ENCODE peak calls at places on chromosomes 4 and X, in ten cellular contexts. F, M, S, X, Z, U, Q, J, V and A are unnamed samples.
A peak's percentile ranks its signal among the peaks of the same experiment; 100 is the strongest.

GRCh38 chr4:130600706-130601105 is 1504.8 kb downstream of the C4orf33 start:
- DNase-seq in V (no peak), M (no peak), X (no peak), J (no peak), U (no peak), F (no peak), Z (no peak), S (no peak), Q (no peak), A (no peak)

GRCh38 chrX:49037883-49038475 is 5.2 kb downstream of the TFE3 start:
- DNase-seq in U (no peak), Z (no peak), X (no peak), F (no peak), M (no peak), Q (peak; percentile 75), J (no peak), S (no peak), V (no peak), A (no peak)

GRCh38 chr4:183099537-183100297 is 660 bp downstream of the WWC2 start:
- DNase-seq in J (peak; percentile 69), U (no peak), Q (peak; percentile 28), Z (peak; percentile 53), F (no peak), X (peak; percentile 90), S (no peak), M (peak; percentile 45), V (no peak), A (peak; percentile 12)

GRCh38 chrX:39335447-39336235 is 534.4 kb downstream of the MID1IP1 start:
- DNase-seq in V (no peak), J (no peak), Q (no peak), Z (peak; percentile 49), S (no peak), X (no peak), M (no peak), U (no peak), F (peak; percentile 50), A (peak; percentile 62)

GRCh38 chr4:169096221-169096620 is 86.2 kb upstream of the CBR4 start:
- DNase-seq in F (no peak), Z (no peak), M (no peak), Q (no peak), J (no peak), U (no peak), V (no peak), S (no peak), X (no peak), A (no peak)

GRCh38 chr4:119550857-119551532 is 77.6 kb downstream of the PDE5A start:
- DNase-seq in V (no peak), M (no peak), X (peak; percentile 41), F (no peak), S (no peak), Z (no peak), Q (peak; percentile 73), U (peak; percentile 67), J (no peak), A (no peak)

GRCh38 chr4:105196523-105197145 is 50.0 kb downstream of the TET2 start:
- DNase-seq in F (no peak), X (peak; percentile 34), Q (peak; percentile 50), J (no peak), U (no peak), Z (peak; percentile 86), M (no peak), V (no peak), S (no peak), A (no peak)

GRCh38 chrX:318068-318738 is 393 bp downstream of the GTPBP6 start:
- DNase-seq in U (peak; percentile 96), V (peak; percentile 73), Q (peak; percentile 99), J (peak; percentile 93), F (peak; percentile 98), X (peak; percentile 100), S (peak; percentile 96), M (peak; percentile 93), Z (peak; percentile 100), A (peak; percentile 99)

GRCh38 chr4:148649669-148650331 is 207.6 kb upstream of the NR3C2 start:
- DNase-seq in Z (no peak), U (peak; percentile 18), Q (peak; percentile 26), S (no peak), F (no peak), X (peak; percentile 77), V (no peak), M (no peak), J (no peak), A (no peak)

GRCh38 chrX:2879670-2880069 is 49.5 kb downstream of the ARSD start:
- DNase-seq in X (no peak), Q (no peak), V (no peak), S (no peak), M (no peak), Z (no peak), J (no peak), U (no peak), F (no peak), A (no peak)

GRCh38 chrX:12076046-12076445 is 62.2 kb upstream of the FRMPD4 start:
- DNase-seq in S (no peak), V (no peak), U (no peak), Q (peak; percentile 1), M (no peak), J (no peak), Z (no peak), X (peak; percentile 4), F (no peak), A (no peak)

GRCh38 chr4:180695851-180696250 is 1547.4 kb upstream of the TENM3 start:
- DNase-seq in V (no peak), M (no peak), Q (peak; percentile 91), U (peak; percentile 89), F (no peak), S (no peak), Z (no peak), J (no peak), X (no peak), A (no peak)

GRCh38 chrX:129478516-129478915 is 44.8 kb downstream of the SMARCA1 start:
- DNase-seq in J (no peak), F (no peak), U (no peak), M (no peak), X (no peak), S (no peak), Z (no peak), Q (peak; percentile 66), V (no peak), A (no peak)

GRCh38 chr4:2248821-2249261 is 6.9 kb upstream of the HAUS3 start:
- DNase-seq in J (no peak), S (no peak), F (no peak), X (no peak), Q (no peak), M (peak; percentile 13), Z (no peak), U (no peak), V (no peak), A (peak; percentile 2)

GRCh38 chr4:62377700-62378099 is 1177.6 kb downstream of the ADGRL3 start:
- DNase-seq in Q (no peak), U (no peak), J (no peak), X (peak; percentile 62), M (no peak), Z (no peak), F (no peak), S (no peak), V (no peak), A (no peak)

GRCh38 chrX:153327561-153327960 is 6.0 kb upstream of the PNMA6F start:
- DNase-seq in M (no peak), Z (no peak), X (no peak), S (no peak), U (no peak), J (no peak), Q (no peak), V (no peak), F (no peak), A (no peak)

GRCh38 chr4:163121689-163122088 is 45.0 kb downstream of the NAF1 start:
- DNase-seq in X (no peak), Z (no peak), U (no peak), J (no peak), M (no peak), F (no peak), S (no peak), Q (peak; percentile 71), V (no peak), A (no peak)

GRCh38 chr4:138609943-138610350 is 367.8 kb upstream of the SLC7A11 start:
- DNase-seq in S (no peak), M (no peak), V (no peak), U (peak; percentile 48), Z (no peak), X (no peak), J (no peak), F (no peak), Q (peak; percentile 77), A (no peak)

GRCh38 chr4:118941149-118941548 is 52.5 kb downstream of the SYNPO2 start:
- DNase-seq in J (no peak), F (peak; percentile 26), U (no peak), V (no peak), Z (no peak), S (no peak), Q (peak; percentile 50), M (no peak), X (no peak), A (peak; percentile 53)

GRCh38 chr4:84498203-84499026 is 677 bp downstream of the NKX6-1 start:
- DNase-seq in Q (peak; percentile 18), Z (peak; percentile 53), S (no peak), M (no peak), U (no peak), J (no peak), X (no peak), F (no peak), V (no peak), A (no peak)

GRCh38 chr4:45453258-45453841 is 670.5 kb downstream of the GABRG1 start:
- DNase-seq in X (peak; percentile 76), U (no peak), Q (peak; percentile 8), S (no peak), Z (peak; percentile 27), V (no peak), M (no peak), F (no peak), J (no peak), A (no peak)

GRCh38 chrX:25968920-25969319 is 169.2 kb upstream of the MAGEB18 start:
- DNase-seq in V (no peak), Z (peak; percentile 51), Q (peak; percentile 14), M (no peak), S (no peak), F (no peak), J (peak; percentile 52), X (peak; percentile 68), U (no peak), A (no peak)

GRCh38 chrX:1391370-1391706 is 575 bp downstream of the SLC25A6 start:
- DNase-seq in Z (no peak), X (peak; percentile 91), V (peak; percentile 91), U (no peak), Q (no peak), J (peak; percentile 97), F (peak; percentile 92), M (no peak), S (peak; percentile 90), A (no peak)

GRCh38 chrX:87805829-87806490 is 288.4 kb downstream of the KLHL4 start:
- DNase-seq in Q (no peak), U (no peak), J (no peak), V (no peak), F (no peak), Z (no peak), X (peak; percentile 75), S (no peak), M (no peak), A (no peak)

GRCh38 chrX:118459494-118459893 is 36.1 kb upstream of the DOCK11 start:
- DNase-seq in F (no peak), J (peak; percentile 4), Z (peak; percentile 68), X (peak; percentile 52), U (no peak), V (no peak), Q (peak; percentile 38), M (no peak), S (no peak), A (no peak)

GRCh38 chrX:10722804-10723364 is 102.5 kb upstream of the MID1 start:
- DNase-seq in Z (peak; percentile 66), J (peak; percentile 59), S (no peak), U (peak; percentile 8), Q (peak; percentile 54), V (no peak), M (peak; percentile 26), X (peak; percentile 61), F (peak; percentile 55), A (peak; percentile 38)

GRCh38 chr4:170853422-170854021 is 763.8 kb upstream of the AADAT start:
- DNase-seq in X (peak; percentile 74), V (peak; percentile 4), Q (peak; percentile 31), M (no peak), S (no peak), F (peak; percentile 44), U (no peak), Z (peak; percentile 71), J (peak; percentile 73), A (peak; percentile 10)